ENCODE peak calls at places on chromosomes 5 and 9, in nine cellular contexts. Y, S, W, H, B, C, J, X and F are unnamed samples.
A peak's percentile ranks its signal among the peaks of the same experiment; 100 is the strongest.

GRCh38 chr5:170078458-170078857 is 27.2 kb upstream of the FOXI1 start:
- DNase-seq in Y (no peak), S (no peak), W (no peak), H (no peak), B (no peak), C (no peak), J (no peak), X (no peak), F (no peak)

GRCh38 chr9:88028338-88028737 is 54.0 kb upstream of the CDK20 start:
- DNase-seq in Y (no peak), S (no peak), W (no peak), H (no peak), B (no peak), C (no peak), J (no peak), X (no peak), F (no peak)

GRCh38 chr5:13664377-13664776 is 280.1 kb downstream of the DNAH5 start:
- DNase-seq in Y (no peak), S (no peak), W (no peak), H (no peak), B (peak; percentile 94), C (no peak), J (no peak), X (no peak), F (no peak)

GRCh38 chr9:24413651-24414050 is 132.0 kb downstream of the IZUMO3 start:
- DNase-seq in Y (no peak), S (no peak), W (no peak), H (no peak), B (no peak), C (no peak), J (no peak), X (no peak), F (no peak)

GRCh38 chr5:93915142-93915553 is 173.7 kb upstream of the POU5F2 start:
- DNase-seq in Y (no peak), S (no peak), W (no peak), H (no peak), B (no peak), C (no peak), J (peak; percentile 61), X (no peak), F (no peak)

GRCh38 chr5:148730272-148730954 is 76.1 kb upstream of the HTR4 start:
- DNase-seq in Y (no peak), S (no peak), W (no peak), H (no peak), B (peak; percentile 56), C (no peak), J (no peak), X (no peak), F (no peak)

GRCh38 chr9:97293207-97293721 is 14.2 kb upstream of the CCDC180 start:
- DNase-seq in Y (no peak), S (no peak), W (peak; percentile 41), H (no peak), B (peak; percentile 41), C (no peak), J (peak; percentile 4), X (no peak), F (no peak)

GRCh38 chr9:72952914-72953313 is at the start of gene ALDH1A1:
- DNase-seq in Y (no peak), S (no peak), W (no peak), H (peak; percentile 42), B (no peak), C (no peak), J (peak; percentile 57), X (peak; percentile 29), F (no peak)

GRCh38 chr9:123611228-123611627 is 255.2 kb downstream of the CRB2 start:
- DNase-seq in Y (no peak), S (no peak), W (no peak), H (no peak), B (no peak), C (no peak), J (no peak), X (no peak), F (no peak)

GRCh38 chr5:1190915-1191314 is 10.5 kb upstream of the SLC6A19 start:
- DNase-seq in Y (no peak), S (no peak), W (no peak), H (no peak), B (no peak), C (no peak), J (no peak), X (no peak), F (no peak)

GRCh38 chr5:144189800-144190429 is 19.2 kb downstream of the KCTD16 start:
- DNase-seq in Y (peak; percentile 77), S (no peak), W (no peak), H (peak; percentile 32), B (peak; percentile 98), C (peak; percentile 9), J (peak; percentile 46), X (no peak), F (no peak)

GRCh38 chr9:116587919-116588318 is 99.2 kb upstream of the TRIM32 start:
- DNase-seq in Y (no peak), S (no peak), W (no peak), H (no peak), B (no peak), C (no peak), J (no peak), X (no peak), F (no peak)

GRCh38 chr9:89874351-89875321 is 269.8 kb downstream of the GADD45G start:
- DNase-seq in Y (no peak), S (no peak), W (peak; percentile 60), H (no peak), B (no peak), C (no peak), J (no peak), X (peak; percentile 21), F (peak; percentile 58)